ENCODE peak calls at places on chromosomes 12 and 14, in five cellular contexts. O is gastrocnemius medialis, N is heart left ventricle, W is K562, U is colonic mucosa. X is an unnamed sample. For H3K4me1, the result is how much of the 10 kb centered on the place peaks cover.

GRCh38 chr14:74611672-74612345 is at the start of gene LTBP2:
- DNase-seq in W (peak), U (no peak), N (no peak), O (no peak), X (no peak)

GRCh38 chr12:62214847-62215246 is 45.4 kb upstream of the USP15 start:
- DNase-seq in N (no peak), U (no peak), O (no peak), W (no peak), X (no peak)

GRCh38 chr14:104294983-104295680 is 156.7 kb downstream of the KIF26A start:
- DNase-seq in O (no peak), U (no peak), W (no peak), N (no peak), X (no peak)

GRCh38 chr14:35687335-35687939 is 121.7 kb downstream of the RALGAPA1 start:
- DNase-seq in W (peak), O (no peak), N (no peak), U (peak), X (peak)

GRCh38 chr12:8742501-8742900 is 44.7 kb downstream of the RIMKLB start:
- DNase-seq in U (no peak), W (no peak), O (no peak), N (no peak), X (no peak)

GRCh38 chr12:46678441-46678840 is 147.4 kb downstream of the SLC38A4 start:
- DNase-seq in W (no peak), U (no peak), O (no peak), N (no peak), X (no peak)

GRCh38 chr12:53543539-53543938 is 36.3 kb upstream of the NPFF start:
- DNase-seq in O (peak), W (peak), N (peak), U (peak), X (peak)

GRCh38 chr12:83046019-83046418 is 359.3 kb downstream of the TMTC2 start:
- DNase-seq in U (no peak), O (no peak), W (no peak), N (no peak), X (no peak)

GRCh38 chr12:67592228-67593011 is 56.1 kb upstream of the DYRK2 start:
- DNase-seq in O (no peak), W (no peak), U (peak), N (no peak), X (no peak)

GRCh38 chr14:88437659-88438058 is 52.2 kb downstream of the SPATA7 start:
- DNase-seq in W (no peak), U (no peak), O (no peak), N (no peak), X (no peak)

GRCh38 chr14:101256266-101256665 is 305.0 kb upstream of the DIO3 start:
- DNase-seq in O (no peak), N (no peak), W (no peak), U (no peak), X (no peak)

GRCh38 chr12:95083938-95084337 is 10.5 kb upstream of the NR2C1 start:
- DNase-seq in N (no peak), W (no peak), U (peak), O (no peak), X (no peak)

GRCh38 chr14:83816755-83817154 is 1713.2 kb upstream of the FLRT2 start:
- DNase-seq in W (no peak), O (no peak), N (no peak), U (no peak), X (no peak)

GRCh38 chr14:51527073-51527472 is 124.6 kb upstream of the FRMD6 start:
- DNase-seq in O (no peak), U (no peak), W (no peak), N (no peak), X (no peak)

GRCh38 chr12:93079271-93079670 is 150.2 kb upstream of the EEA1 start:
- DNase-seq in U (no peak), O (no peak), W (no peak), N (no peak), X (no peak)

GRCh38 chr12:67752226-67752732 is 103.7 kb downstream of the DYRK2 start:
- DNase-seq in N (no peak), U (no peak), O (no peak), W (no peak), X (no peak)

GRCh38 chr12:99253068-99253467 is 394.5 kb upstream of the GARIN6 start:
- DNase-seq in N (no peak), W (no peak), O (no peak), U (no peak), X (no peak)

GRCh38 chr14:67514650-67515385 is 18.3 kb upstream of the PLEKHH1 start:
- DNase-seq in U (peak), O (no peak), N (peak), W (peak), X (no peak)

GRCh38 chr14:73277376-73277775 is 40.1 kb downstream of the PAPLN start:
- DNase-seq in U (no peak), W (no peak), O (no peak), N (no peak), X (no peak)

GRCh38 chr14:75254901-75255300 is 23.7 kb upstream of the FOS start:
- DNase-seq in W (no peak), O (peak), U (peak), N (no peak), X (no peak)

GRCh38 chr12:117052386-117053049 is 46.7 kb downstream of the TESC start:
- DNase-seq in O (no peak), U (no peak), W (no peak), N (no peak), X (no peak)

GRCh38 chr14:79016828-79017505 is 846.8 kb downstream of the NRXN3 start:
- DNase-seq in W (no peak), N (no peak), O (no peak), U (no peak), X (no peak)

GRCh38 chr12:130711751-130712150 is 4.3 kb downstream of the RIMBP2 start:
- DNase-seq in O (no peak), W (no peak), N (no peak), U (no peak), X (no peak)

GRCh38 chr12:101781834-101782543 is 42.7 kb upstream of the SYCP3 start:
- DNase-seq in O (no peak), W (no peak), N (no peak), U (no peak), X (no peak)

GRCh38 chr12:115984607-115985006 is 292.9 kb downstream of the MED13L start:
- DNase-seq in U (no peak), W (no peak), O (no peak), N (no peak), X (no peak)

GRCh38 chr12:90152897-90153624 is 444.4 kb upstream of the ATP2B1 start:
- DNase-seq in U (no peak), O (no peak), N (no peak), W (no peak), X (no peak)

GRCh38 chr12:41264281-41264680 is 76.2 kb downstream of the PDZRN4 start:
- DNase-seq in O (no peak), N (no peak), U (no peak), W (no peak), X (no peak)

GRCh38 chr12:93090768-93091172 is 161.7 kb upstream of the EEA1 start:
- DNase-seq in W (no peak), U (no peak), O (no peak), N (no peak), X (no peak)

GRCh38 chr12:115035536-115036107 is 351.6 kb upstream of the TBX3 start:
- DNase-seq in O (no peak), W (no peak), N (peak), U (no peak), X (no peak)

GRCh38 chr14:54737132-54737711 is 165.4 kb downstream of the GCH1 start:
- DNase-seq in N (no peak), O (no peak), W (peak), U (no peak), X (no peak)

GRCh38 chr12:109232731-109233130 is 76.4 kb downstream of the FOXN4 start:
- DNase-seq in O (no peak), N (no peak), U (no peak), W (no peak), X (no peak)

GRCh38 chr14:104552738-104553125 is 26.8 kb upstream of the C14orf180 start:
- DNase-seq in N (peak), W (no peak), O (no peak), U (no peak), X (no peak)

GRCh38 chr12:4272014-4272975 is 1.3 kb upstream of the CCND2 start:
- DNase-seq in U (peak), N (peak), W (peak), O (peak), X (no peak)

GRCh38 chr12:114399664-114400211 is 6.2 kb downstream of the TBX5 start:
- DNase-seq in N (no peak), U (peak), W (peak), O (no peak), X (peak)

GRCh38 chr12:48816148-48816854 is 2.0 kb upstream of the CACNB3 start:
- DNase-seq in W (no peak), U (peak), N (no peak), O (no peak), X (no peak)

GRCh38 chr14:65835501-65835900 is 423.0 kb downstream of the FUT8 start:
- DNase-seq in U (no peak), N (no peak), W (no peak), O (no peak), X (no peak)

GRCh38 chr14:65832431-65833253 is 420.1 kb downstream of the FUT8 start:
- DNase-seq in O (no peak), N (no peak), U (no peak), W (no peak), X (no peak)

GRCh38 chr14:65834812-65835211 is 422.3 kb downstream of the FUT8 start:
- DNase-seq in U (no peak), W (no peak), O (no peak), N (no peak), X (no peak)

GRCh38 chr14:65834051-65834450 is 421.5 kb downstream of the FUT8 start:
- DNase-seq in W (no peak), N (no peak), U (no peak), O (no peak), X (no peak)

GRCh38 chr14:65833256-65833880 is 420.8 kb downstream of the FUT8 start:
- DNase-seq in U (no peak), N (no peak), W (no peak), O (peak), X (no peak)
- H3K27ac ChIP-seq in U (no peak), N (no peak), W (no peak), O (peak), X (no peak)

GRCh38 chr12:19886805-19887105 is 447.5 kb downstream of the AEBP2 start:
- DNase-seq in U (no peak), N (no peak), W (no peak), O (no peak), X (no peak)
- H3K4me1 ChIP-seq in U (under half), N (under half), W (under half), O (under half), X (under half)

GRCh38 chr12:6326316-6326959 is 15.4 kb downstream of the TNFRSF1A start:
- DNase-seq in W (peak), O (no peak), N (peak), U (no peak), X (no peak)

GRCh38 chr12:6328045-6328779 is 13.7 kb downstream of the TNFRSF1A start:
- DNase-seq in N (no peak), U (no peak), O (no peak), W (no peak), X (no peak)

GRCh38 chr12:6328945-6329692 is 12.8 kb downstream of the TNFRSF1A start:
- DNase-seq in N (no peak), W (no peak), O (no peak), U (no peak), X (no peak)

GRCh38 chr12:6327591-6328041 is 14.3 kb downstream of the TNFRSF1A start:
- DNase-seq in U (no peak), N (peak), W (no peak), O (no peak), X (no peak)

DNA sequence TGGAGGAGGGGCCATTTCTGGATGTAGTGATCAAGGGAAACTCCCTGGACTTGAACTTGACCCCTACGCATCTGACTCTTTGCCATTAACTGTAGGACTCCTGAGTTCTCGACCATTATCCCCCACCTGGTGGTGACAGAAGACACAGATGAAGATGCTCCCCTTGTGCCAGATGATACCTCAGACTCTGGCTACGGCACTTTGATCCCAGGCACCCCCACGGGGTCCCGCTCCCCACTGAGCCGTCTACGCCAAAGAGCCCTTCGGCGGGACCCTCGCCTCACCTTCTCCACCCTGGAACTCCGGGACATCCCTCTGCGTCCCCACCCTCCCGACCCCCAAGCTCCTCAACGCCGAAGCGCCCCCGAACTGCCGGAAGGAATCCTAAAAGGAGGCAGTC is 14.7 kb downstream of the TNFRSF1A start:
- DNase-seq in U (no peak), W (no peak), N (no peak), O (no peak), X (no peak)
- H3K27ac ChIP-seq in U (peak), W (no peak), N (no peak), O (peak), X (no peak)

DNA sequence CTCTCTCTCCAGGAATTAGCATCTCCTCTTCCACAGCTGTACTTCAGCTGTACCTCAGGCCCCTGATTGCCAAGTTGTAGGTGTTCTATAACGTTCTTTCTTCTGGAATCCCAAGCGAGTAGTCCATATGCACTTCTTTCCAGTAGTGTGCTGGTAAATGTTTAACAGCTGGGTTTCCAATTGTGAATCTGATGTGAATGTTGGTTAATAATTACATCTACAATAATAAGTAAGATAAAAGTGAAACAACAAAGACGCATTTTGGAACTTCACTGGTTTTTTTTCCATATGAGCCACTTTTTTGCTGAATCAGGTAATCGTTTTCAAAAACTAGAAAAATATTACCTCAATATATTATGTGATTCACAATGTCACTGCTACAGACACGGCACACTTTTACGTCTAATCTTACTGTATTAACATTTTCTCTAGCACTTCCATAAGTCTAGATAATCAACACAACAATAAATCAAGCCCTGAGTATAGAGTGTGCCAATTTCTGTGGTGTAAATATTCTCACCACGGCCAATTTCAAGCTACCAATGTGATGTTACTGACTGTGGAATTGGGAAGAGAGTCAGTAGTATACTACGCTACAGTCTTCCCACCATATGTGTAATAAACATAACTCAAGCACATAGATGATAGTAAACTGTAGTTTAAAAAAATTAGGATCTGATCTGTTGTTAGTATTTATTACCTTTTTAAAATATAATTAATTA is 113.0 kb downstream of the ZFP36L1 start:
- DNase-seq in W (no peak), U (no peak), O (no peak), N (no peak), X (no peak)
- H3K4me1 ChIP-seq in W (under half), U (under half), O (under half), N (under half), X (under half)

GRCh38 chr12:123122649-123123048 is 28.2 kb downstream of the PITPNM2 start:
- DNase-seq in W (no peak), O (no peak), N (no peak), U (no peak), X (no peak)
- H3K27ac ChIP-seq in W (no peak), O (no peak), N (no peak), U (no peak), X (no peak)

GRCh38 chr14:69039287-69039628 is 60.2 kb upstream of the ACTN1 start:
- DNase-seq in W (no peak), U (no peak), N (no peak), O (no peak), X (no peak)
- H3K4me1 ChIP-seq in W (under half), U (under half), N (under half), O (under half), X (under half)

DNA sequence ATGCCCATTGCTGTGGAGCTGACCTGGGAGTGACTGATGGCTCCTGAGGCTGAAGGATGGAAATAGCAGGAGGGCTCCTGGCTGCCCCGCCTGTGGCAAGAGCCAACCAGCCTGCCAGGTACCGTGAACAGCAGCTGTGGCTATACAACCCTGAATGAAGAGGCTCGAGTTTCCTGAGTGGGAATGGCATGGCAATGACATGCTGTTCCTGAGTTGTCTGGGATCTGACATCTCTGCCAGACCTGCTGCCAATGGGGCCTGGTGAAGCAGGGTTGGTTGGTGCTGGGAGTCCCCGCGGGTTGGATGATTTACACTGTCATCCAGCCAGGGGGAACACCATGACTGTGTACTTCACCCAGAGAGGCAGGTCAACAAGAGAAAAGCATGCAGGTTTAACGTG is 31.8 kb upstream of the LRRC10 start:
- DNase-seq in N (peak), O (peak), U (no peak), W (no peak), X (no peak)
- H3K27ac ChIP-seq in N (peak), O (peak), U (no peak), W (no peak), X (no peak)

X was measured in iPS DF 6.9.